ENCODE peak calls at places on chromosomes 12 and 14, in seven cellular contexts. S is sigmoid colon, M is suprapubic skin, T is A549, R is HepG2, A is stomach, J is ovary. Y is an unnamed sample.

GRCh38 chr12:98416845-98417244 is 98.5 kb upstream of the TMPO start:
- DNase-seq in S (no peak), M (no peak), T (peak), R (no peak), A (no peak), J (no peak), Y (no peak)

GRCh38 chr12:111773801-111774551 is 7.2 kb downstream of the ALDH2 start:
- DNase-seq in S (peak), M (peak), T (no peak), R (peak), A (peak), J (peak), Y (peak)

GRCh38 chr14:62687818-62688217 is 357.4 kb downstream of the KCNH5 start:
- DNase-seq in S (no peak), M (no peak), T (no peak), R (no peak), A (no peak), J (no peak), Y (no peak)

GRCh38 chr14:37599527-37600368 is 4.3 kb downstream of the TTC6 start:
- DNase-seq in S (no peak), M (no peak), T (no peak), R (no peak), A (no peak), J (no peak), Y (no peak)

GRCh38 chr14:63896278-63896720 is 43.5 kb downstream of the SYNE2 start:
- DNase-seq in S (peak), M (no peak), T (no peak), R (peak), A (peak), J (no peak), Y (peak)

GRCh38 chr12:123892180-123892559 is 80.5 kb downstream of the CCDC92 start:
- DNase-seq in S (peak), M (no peak), T (no peak), R (no peak), A (no peak), J (no peak), Y (no peak)

GRCh38 chr12:482061-482460 is 22.3 kb downstream of the B4GALNT3 start:
- DNase-seq in S (no peak), M (peak), T (no peak), R (no peak), A (peak), J (no peak), Y (no peak)

GRCh38 chr12:11015775-11016430 is 6.5 kb downstream of the TAS2R19 start:
- DNase-seq in S (no peak), M (no peak), T (no peak), R (peak), A (no peak), J (no peak), Y (no peak)

GRCh38 chr12:123478762-123479161 is 20.8 kb downstream of the SNRNP35 start:
- DNase-seq in S (no peak), M (no peak), T (no peak), R (no peak), A (no peak), J (no peak), Y (no peak)

GRCh38 chr12:19014243-19014642 is 115.3 kb upstream of the PLEKHA5 start:
- DNase-seq in S (no peak), M (no peak), T (no peak), R (no peak), A (no peak), J (no peak), Y (no peak)

GRCh38 chr12:30457621-30458289 is 237.9 kb downstream of the IPO8 start:
- DNase-seq in S (no peak), M (no peak), T (no peak), R (peak), A (no peak), J (no peak), Y (no peak)

GRCh38 chr14:91084516-91084915 is 24.1 kb upstream of the RPS6KA5 start:
- DNase-seq in S (no peak), M (no peak), T (no peak), R (no peak), A (no peak), J (no peak), Y (no peak)

GRCh38 chr12:126588586-126589249 is 1523.5 kb downstream of the AACS start:
- DNase-seq in S (no peak), M (no peak), T (no peak), R (no peak), A (no peak), J (no peak), Y (no peak)

GRCh38 chr12:96239711-96240234 is 45.6 kb downstream of the ELK3 start:
- DNase-seq in S (peak), M (no peak), T (no peak), R (no peak), A (no peak), J (no peak), Y (no peak)

GRCh38 chr12:66693901-66694513 is 15.1 kb upstream of the GRIP1 start:
- DNase-seq in S (no peak), M (no peak), T (peak), R (peak), A (no peak), J (no peak), Y (no peak)

GRCh38 chr12:15979096-15980091 is 68.3 kb downstream of the DERA start:
- DNase-seq in S (no peak), M (no peak), T (peak), R (peak), A (no peak), J (no peak), Y (no peak)

GRCh38 chr12:113257564-113257963 is 36.3 kb downstream of the TPCN1 start:
- DNase-seq in S (no peak), M (no peak), T (no peak), R (no peak), A (no peak), J (no peak), Y (no peak)

GRCh38 chr12:119204716-119205285 is 26.1 kb downstream of the HSPB8 start:
- DNase-seq in S (peak), M (no peak), T (no peak), R (no peak), A (no peak), J (no peak), Y (no peak)

GRCh38 chr12:24853588-24853987 is 95.3 kb downstream of the BCAT1 start:
- DNase-seq in S (no peak), M (no peak), T (no peak), R (no peak), A (no peak), J (no peak), Y (no peak)

GRCh38 chr12:21940972-21941521 is at the start of gene ABCC9:
- DNase-seq in S (peak), M (peak), T (no peak), R (no peak), A (peak), J (peak), Y (peak)

GRCh38 chr12:6614513-6615177 is 7.5 kb upstream of the CHD4 start:
- DNase-seq in S (no peak), M (no peak), T (peak), R (no peak), A (no peak), J (no peak), Y (no peak)

GRCh38 chr12:5548152-5548933 is 116.4 kb downstream of the NTF3 start:
- DNase-seq in S (no peak), M (no peak), T (no peak), R (no peak), A (no peak), J (no peak), Y (no peak)

GRCh38 chr14:33680873-33681272 is 270.0 kb downstream of the EGLN3 start:
- DNase-seq in S (no peak), M (no peak), T (no peak), R (no peak), A (no peak), J (no peak), Y (no peak)

GRCh38 chr14:33678012-33678411 is 272.9 kb downstream of the EGLN3 start:
- DNase-seq in S (no peak), M (no peak), T (no peak), R (no peak), A (no peak), J (no peak), Y (no peak)

GRCh38 chr14:33679025-33679424 is 271.8 kb downstream of the EGLN3 start:
- DNase-seq in S (no peak), M (no peak), T (no peak), R (no peak), A (no peak), J (no peak), Y (no peak)

GRCh38 chr14:33682746-33683145 is 268.1 kb downstream of the EGLN3 start:
- DNase-seq in S (peak), M (no peak), T (no peak), R (no peak), A (peak), J (peak), Y (peak)

DNA sequence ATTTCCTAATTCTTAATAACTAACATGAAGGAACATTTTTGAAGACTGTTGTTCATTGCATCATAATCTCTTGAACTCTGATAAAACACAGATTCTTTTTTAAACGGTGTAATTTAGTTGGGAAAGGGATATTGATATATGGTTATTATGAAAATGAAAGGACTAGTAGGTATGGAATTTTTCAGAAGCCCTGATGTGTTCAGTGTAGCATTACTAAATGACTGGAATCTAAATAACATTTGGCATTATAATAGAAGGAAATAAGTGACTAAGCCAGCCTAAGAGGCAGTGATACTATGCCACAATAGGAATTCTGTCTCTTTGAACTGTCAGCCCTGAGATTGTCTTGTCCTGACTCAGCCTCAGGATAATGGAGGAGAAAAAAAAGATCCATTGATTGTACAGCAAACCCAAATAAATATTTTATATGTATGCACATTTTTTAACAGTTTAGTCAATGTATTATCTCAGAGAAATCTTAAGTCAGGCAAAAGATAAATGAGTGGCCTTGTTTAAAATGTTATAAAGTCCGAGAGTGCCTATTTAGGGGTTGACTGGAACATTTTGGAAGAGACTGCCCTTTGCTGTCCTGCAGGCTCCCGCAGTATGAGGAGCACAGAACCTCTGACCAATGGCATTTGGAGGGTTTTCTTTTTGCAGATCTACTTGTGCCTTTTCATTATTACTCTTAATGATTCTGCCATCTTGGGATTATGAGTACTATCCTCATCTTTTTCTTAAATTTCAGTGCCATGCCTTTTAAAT is 271.2 kb downstream of the EGLN3 start:
- DNase-seq in S (no peak), M (no peak), T (no peak), R (no peak), A (no peak), J (no peak), Y (no peak)
- TF ChIP-seq EP300 in S (no peak), M (no peak), T (no peak), R (no peak), A (no peak), J (no peak), Y (no peak)

GRCh38 chr14:69208665-69209064 is 17.4 kb downstream of the EXD2 start:
- DNase-seq in S (no peak), M (no peak), T (no peak), R (no peak), A (no peak), J (no peak), Y (no peak)
- TF ChIP-seq EP300 in S (no peak), M (no peak), T (no peak), R (no peak), A (no peak), J (no peak), Y (no peak)

GRCh38 chr12:93784339-93785086 is 107.3 kb downstream of the CRADD start:
- DNase-seq in S (peak), M (no peak), T (no peak), R (peak), A (no peak), J (peak), Y (peak)
- TF ChIP-seq EP300 in S (peak), M (no peak), T (no peak), R (no peak), A (peak), J (no peak), Y (peak)

DNA sequence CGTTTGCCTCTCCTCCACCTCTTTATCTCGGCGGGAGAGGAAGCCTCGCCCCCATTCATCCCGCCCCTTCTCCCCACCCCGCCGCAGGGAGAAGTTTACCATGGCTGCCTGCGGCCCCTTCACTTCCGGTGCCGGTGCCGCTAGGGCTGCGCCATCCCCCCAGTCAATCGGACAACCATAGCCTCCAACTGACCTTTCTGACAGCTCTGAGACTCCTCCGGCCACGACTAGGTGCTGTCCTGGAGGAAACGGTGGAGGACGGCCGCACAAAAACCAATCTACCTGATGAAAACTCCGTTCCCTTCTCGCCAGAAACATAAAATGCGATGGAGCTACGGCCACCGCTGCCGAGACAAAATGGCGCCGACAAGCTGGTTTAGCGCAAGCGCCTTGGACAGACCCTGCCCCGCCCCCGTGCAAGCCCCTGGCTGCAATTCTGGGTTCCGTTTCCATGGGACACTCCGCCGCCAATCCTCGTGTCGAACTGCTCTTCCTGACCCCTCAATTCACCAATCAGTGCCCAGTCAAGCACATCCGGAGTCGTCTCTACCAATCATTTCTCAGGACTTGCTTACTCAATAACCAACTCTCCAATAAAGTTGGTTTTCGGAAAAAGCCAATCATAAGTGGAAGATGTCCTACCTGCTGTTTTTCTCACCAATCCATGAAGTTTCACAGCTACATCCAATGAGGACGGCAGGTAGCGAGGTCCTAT is 436 bp upstream of the ARID4A start:
- DNase-seq in S (peak), M (peak), T (peak), R (peak), A (peak), J (peak), Y (peak)
- TF ChIP-seq EP300 in S (no peak), M (no peak), T (no peak), R (no peak), A (no peak), J (no peak), Y (peak)

DNA sequence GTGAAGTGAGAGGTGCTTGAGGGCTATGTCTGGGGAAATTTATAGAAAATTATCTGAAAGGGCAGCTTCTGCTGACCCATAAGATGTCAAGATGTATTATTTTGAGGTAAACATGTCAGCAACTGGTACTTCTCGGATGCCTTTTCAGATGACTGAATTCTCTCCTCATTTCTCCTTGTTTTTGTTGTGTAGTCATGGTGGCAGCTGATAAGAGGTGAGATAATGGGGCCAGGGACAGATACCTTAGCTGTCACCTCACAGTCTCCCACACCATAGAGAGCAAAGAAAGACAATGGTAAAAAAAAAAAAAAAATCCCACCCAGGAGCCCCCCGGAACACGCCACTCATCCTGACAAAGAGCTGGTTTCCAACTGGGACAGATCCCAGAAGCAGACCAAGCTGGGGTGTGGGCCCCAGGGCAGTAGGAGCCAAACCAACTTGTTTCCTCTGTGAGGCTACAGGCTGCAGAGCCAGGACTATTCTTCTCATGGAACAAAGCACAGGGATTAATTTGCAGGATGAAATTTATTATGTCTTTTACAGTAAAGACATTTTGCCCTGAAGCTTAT is 52.3 kb downstream of the NDUFA12 start:
- DNase-seq in S (no peak), M (no peak), T (no peak), R (no peak), A (no peak), J (no peak), Y (no peak)
- TF ChIP-seq EP300 in S (no peak), M (no peak), T (no peak), R (no peak), A (no peak), J (no peak), Y (no peak)

DNA sequence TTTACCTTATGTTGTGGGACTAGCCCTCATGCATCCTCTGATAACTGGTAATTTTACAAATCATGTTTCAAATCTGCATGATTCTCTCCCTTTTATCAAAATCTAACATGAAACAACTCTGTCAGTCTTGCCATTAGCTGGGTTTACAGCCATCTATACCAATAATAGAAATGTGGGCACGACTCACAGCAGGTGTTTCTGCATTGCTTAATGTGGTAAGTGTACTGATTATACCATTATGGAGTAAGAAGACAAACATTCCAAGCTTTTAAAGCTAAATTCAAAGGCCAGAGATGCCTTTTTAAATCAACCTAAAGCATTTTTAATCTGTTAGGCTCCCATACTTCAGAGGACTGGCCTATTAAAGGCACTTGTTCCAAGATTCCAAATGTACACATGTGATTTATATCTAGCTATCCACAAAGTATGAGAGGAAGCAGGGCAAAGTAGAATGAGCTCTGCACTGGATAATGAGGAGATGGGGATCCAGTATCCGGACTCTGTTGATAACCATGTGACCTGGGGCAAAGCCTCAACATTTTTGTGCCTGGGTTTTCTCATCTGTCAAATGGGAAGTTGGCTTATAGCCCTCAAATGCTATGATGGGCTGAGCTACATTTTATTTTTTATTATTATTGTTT is 52.3 kb upstream of the FUT8 start:
- DNase-seq in S (no peak), M (no peak), T (no peak), R (no peak), A (no peak), J (no peak), Y (no peak)
- TF ChIP-seq EP300 in S (no peak), M (no peak), T (no peak), R (no peak), A (no peak), J (no peak), Y (no peak)

GRCh38 chr12:124927325-124928094 is 13.1 kb upstream of the UBC start:
- DNase-seq in S (peak), M (peak), T (peak), R (peak), A (peak), J (peak), Y (peak)

GRCh38 chr12:124930576-124930975 is 16.1 kb upstream of the UBC start:
- DNase-seq in S (peak), M (no peak), T (no peak), R (no peak), A (no peak), J (no peak), Y (no peak)

GRCh38 chr12:124928912-124929530 is 14.6 kb upstream of the UBC start:
- DNase-seq in S (peak), M (no peak), T (no peak), R (no peak), A (no peak), J (no peak), Y (peak)

GRCh38 chr12:124929649-124930419 is 15.4 kb upstream of the UBC start:
- DNase-seq in S (peak), M (no peak), T (no peak), R (no peak), A (no peak), J (no peak), Y (no peak)

GRCh38 chr12:124928095-124928911 is 13.9 kb upstream of the UBC start:
- DNase-seq in S (peak), M (no peak), T (peak), R (no peak), A (peak), J (peak), Y (peak)
- TF ChIP-seq EP300 in S (peak), M (peak), T (peak), R (no peak), A (peak), J (peak), Y (peak)

DNA sequence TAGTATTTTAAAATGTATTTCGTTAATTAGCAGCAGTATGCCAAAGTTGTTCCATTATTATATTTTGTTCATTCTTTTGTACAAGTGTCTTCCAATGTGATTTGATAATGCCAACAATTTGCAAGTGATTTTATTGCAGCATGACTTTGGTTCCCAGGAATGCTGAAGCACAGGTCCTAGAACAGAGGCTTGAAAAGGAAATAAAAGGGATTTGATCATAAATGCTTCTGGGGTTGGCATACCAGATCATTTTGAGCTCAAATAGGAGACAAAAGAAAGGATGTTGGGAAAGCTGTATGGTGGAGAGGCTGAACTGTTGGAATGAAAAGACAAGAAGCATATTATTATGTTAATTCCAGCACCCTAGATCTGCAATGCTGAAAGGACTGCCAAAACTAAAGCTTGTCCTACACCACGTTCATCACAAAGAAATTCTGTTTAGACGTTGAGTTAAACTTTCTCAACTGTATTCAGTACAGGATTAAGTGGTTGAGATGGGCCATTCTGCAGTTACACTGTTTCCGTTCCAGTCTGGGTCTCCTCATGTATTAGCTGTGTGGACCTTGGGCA is 143.1 kb downstream of the BICD1 start:
- DNase-seq in S (no peak), M (no peak), T (no peak), R (no peak), A (no peak), J (no peak), Y (no peak)
- TF ChIP-seq EP300 in S (no peak), M (no peak), T (no peak), R (no peak), A (no peak), J (no peak), Y (no peak)